ENCODE peak calls at places on chromosome 12, in four cellular contexts. I is DMS153, F is Right ventricle myocardium inferior, Q is KBM-7. Y is an unnamed sample.

GRCh38 chr12:120367924-120368788 is 808 bp downstream of the MSI1 start:
- DNase-seq in I (no peak), F (no peak), Q (no peak), Y (no peak)

GRCh38 chr12:113831016-113831415 is 135.1 kb downstream of the RBM19 start:
- DNase-seq in I (no peak), F (no peak), Q (no peak), Y (no peak)

GRCh38 chr12:106885546-106886249 is 70.0 kb upstream of the TMEM263 start:
- DNase-seq in I (no peak), F (no peak), Q (no peak), Y (no peak)

GRCh38 chr12:63900922-63901793 is 56.7 kb downstream of the SRGAP1 start:
- DNase-seq in I (no peak), F (no peak), Q (no peak), Y (no peak)

GRCh38 chr12:109604902-109605536 is 31.4 kb downstream of the MVK start:
- DNase-seq in I (no peak), F (no peak), Q (no peak), Y (no peak)

GRCh38 chr12:6620137-6620884 is 13.1 kb upstream of the CHD4 start:
- DNase-seq in I (no peak), F (peak; percentile 76), Q (no peak), Y (no peak)

GRCh38 chr12:1978078-1978477 is 26.2 kb downstream of the DCP1B start:
- DNase-seq in I (no peak), F (no peak), Q (no peak), Y (no peak)

GRCh38 chr12:93886533-93887511 is 209.6 kb downstream of the CRADD start:
- DNase-seq in I (no peak), F (no peak), Q (no peak), Y (no peak)

GRCh38 chr12:106245767-106246166 is 2.1 kb downstream of the CKAP4 start:
- DNase-seq in I (no peak), F (no peak), Q (no peak), Y (no peak)

GRCh38 chr12:44972746-44973421 is 78.0 kb downstream of the DBX2 start:
- DNase-seq in I (no peak), F (no peak), Q (peak; percentile 14), Y (peak; percentile 21)

GRCh38 chr12:124823272-124823970 is 40.2 kb downstream of the SCARB1 start:
- DNase-seq in I (no peak), F (no peak), Q (no peak), Y (no peak)

GRCh38 chr12:71392521-71393145 is 47.0 kb upstream of the LGR5 start:
- DNase-seq in I (peak; percentile 51), F (no peak), Q (peak; percentile 63), Y (peak; percentile 85)

GRCh38 chr12:16165506-16165905 is 112.0 kb downstream of the SLC15A5 start:
- DNase-seq in I (peak; percentile 67), F (no peak), Q (peak; percentile 53), Y (peak; percentile 56)

GRCh38 chr12:59149995-59150642 is 229.8 kb upstream of the LRIG3 start:
- DNase-seq in I (peak; percentile 67), F (no peak), Q (peak; percentile 72), Y (peak; percentile 76)

GRCh38 chr12:98916106-98916505 is 271.0 kb downstream of the APAF1 start:
- DNase-seq in I (no peak), F (no peak), Q (no peak), Y (no peak)

GRCh38 chr12:47304161-47304560 is 224.4 kb upstream of the AMIGO2 start:
- DNase-seq in I (no peak), F (no peak), Q (no peak), Y (no peak)

GRCh38 chr12:130337476-130338303 is at the start of gene PIWIL1:
- DNase-seq in I (no peak), F (no peak), Q (no peak), Y (no peak)

GRCh38 chr12:51923506-51924365 is 16.4 kb downstream of the ACVRL1 start:
- DNase-seq in I (no peak), F (peak; percentile 91), Q (peak; percentile 42), Y (no peak)

GRCh38 chr12:109057376-109057775 is 5.0 kb downstream of the USP30 start:
- DNase-seq in I (no peak), F (no peak), Q (no peak), Y (no peak)

GRCh38 chr12:45475594-45475993 is 253.9 kb upstream of the ARID2 start:
- DNase-seq in I (no peak), F (no peak), Q (no peak), Y (no peak)

GRCh38 chr12:38746744-38747143 is 158.6 kb downstream of the CPNE8 start:
- DNase-seq in I (no peak), F (no peak), Q (no peak), Y (no peak)

Y was measured in NCI-H774.